ENCODE peak calls at places on chromosomes 12 and 14, in eight cellular contexts. R is uterus; N is aorta; T is sigmoid colon; V is CD8-positive, alpha-beta T cell; A is tibial artery; I is heart left ventricle; L is A673. Y is an unnamed sample.

GRCh38 chr14:54396183-54396492 is 669 bp upstream of the CDKN3 start:
- DNase-seq in R (no peak), N (no peak), T (no peak), V (no peak), A (no peak), I (no peak), L (no peak), Y (no peak)

GRCh38 chr12:11958216-11959091 is 112.3 kb upstream of the BCL2L14 start:
- DNase-seq in R (no peak), N (no peak), T (no peak), V (no peak), A (no peak), I (no peak), L (peak; percentile 42), Y (no peak)

GRCh38 chr12:13173537-13173936 is 23.0 kb upstream of the EMP1 start:
- DNase-seq in R (peak; percentile 69), N (peak; percentile 86), T (peak; percentile 90), V (no peak), A (peak; percentile 85), I (peak; percentile 61), L (no peak), Y (peak; percentile 81)

GRCh38 chr14:68215628-68216027 is 396.0 kb downstream of the RAD51B start:
- DNase-seq in R (no peak), N (no peak), T (no peak), V (no peak), A (no peak), I (no peak), L (no peak), Y (no peak)

GRCh38 chr14:92884410-92884809 is 38.5 kb upstream of the CHGA start:
- DNase-seq in R (no peak), N (no peak), T (no peak), V (no peak), A (no peak), I (no peak), L (no peak), Y (no peak)

GRCh38 chr12:117080707-117081141 is 18.5 kb downstream of the TESC start:
- DNase-seq in R (no peak), N (no peak), T (no peak), V (no peak), A (no peak), I (no peak), L (no peak), Y (no peak)

GRCh38 chr14:97603201-97603600 is 806.0 kb downstream of the VRK1 start:
- DNase-seq in R (no peak), N (no peak), T (no peak), V (peak; percentile 58), A (no peak), I (no peak), L (no peak), Y (no peak)

GRCh38 chr14:105197274-105197673 is 16.2 kb upstream of the NUDT14 start:
- DNase-seq in R (no peak), N (no peak), T (no peak), V (no peak), A (no peak), I (peak; percentile 78), L (no peak), Y (peak; percentile 81)

GRCh38 chr12:3055712-3056467 is 21.3 kb upstream of the TSPAN9 start:
- DNase-seq in R (peak; percentile 48), N (peak; percentile 14), T (no peak), V (no peak), A (no peak), I (no peak), L (no peak), Y (no peak)

GRCh38 chr12:54390176-54390667 is 5.7 kb upstream of the ZNF385A start:
- DNase-seq in R (no peak), N (no peak), T (no peak), V (no peak), A (no peak), I (no peak), L (no peak), Y (peak; percentile 26)

GRCh38 chr12:107461222-107461980 is 224.2 kb upstream of the PWP1 start:
- DNase-seq in R (no peak), N (peak; percentile 51), T (no peak), V (no peak), A (no peak), I (no peak), L (peak; percentile 52), Y (no peak)

GRCh38 chr12:53325539-53326061 is 4.2 kb upstream of the AAAS start:
- DNase-seq in R (peak; percentile 42), N (peak; percentile 76), T (peak; percentile 73), V (peak; percentile 16), A (no peak), I (no peak), L (no peak), Y (peak; percentile 75)

GRCh38 chr12:12376636-12377448 is 20.0 kb downstream of the BORCS5 start:
- DNase-seq in R (no peak), N (no peak), T (no peak), V (no peak), A (no peak), I (no peak), L (peak; percentile 82), Y (no peak)

GRCh38 chr14:72740966-72741835 is 152.7 kb downstream of the DPF3 start:
- DNase-seq in R (no peak), N (no peak), T (no peak), V (no peak), A (no peak), I (no peak), L (no peak), Y (no peak)

GRCh38 chr12:124390442-124391116 is 95.7 kb downstream of the RFLNA start:
- DNase-seq in R (no peak), N (peak; percentile 86), T (peak; percentile 89), V (no peak), A (peak; percentile 78), I (peak; percentile 65), L (no peak), Y (peak; percentile 87)

GRCh38 chr12:6949063-6949594 is 2.0 kb upstream of the PTPN6 start:
- DNase-seq in R (no peak), N (peak; percentile 42), T (no peak), V (no peak), A (no peak), I (peak; percentile 15), L (no peak), Y (no peak)

GRCh38 chr12:105920161-105920684 is 218.5 kb downstream of the NUAK1 start:
- DNase-seq in R (peak; percentile 62), N (no peak), T (no peak), V (no peak), A (no peak), I (peak; percentile 65), L (no peak), Y (peak; percentile 74)

GRCh38 chr14:90968025-90968424 is 92.4 kb downstream of the RPS6KA5 start:
- DNase-seq in R (no peak), N (no peak), T (no peak), V (no peak), A (no peak), I (no peak), L (no peak), Y (no peak)

GRCh38 chr12:11771895-11772502 is 122.5 kb downstream of the ETV6 start:
- DNase-seq in R (no peak), N (no peak), T (no peak), V (no peak), A (no peak), I (no peak), L (no peak), Y (no peak)

GRCh38 chr14:104976198-104977007 is 1.8 kb downstream of the AHNAK2 start:
- DNase-seq in R (peak; percentile 79), N (peak; percentile 91), T (peak; percentile 92), V (peak; percentile 92), A (peak; percentile 75), I (peak; percentile 83), L (peak; percentile 76), Y (peak; percentile 94)

GRCh38 chr12:3251067-3251466 is 173.9 kb downstream of the TSPAN9 start:
- DNase-seq in R (no peak), N (no peak), T (no peak), V (no peak), A (no peak), I (no peak), L (peak; percentile 62), Y (peak; percentile 57)

DNA sequence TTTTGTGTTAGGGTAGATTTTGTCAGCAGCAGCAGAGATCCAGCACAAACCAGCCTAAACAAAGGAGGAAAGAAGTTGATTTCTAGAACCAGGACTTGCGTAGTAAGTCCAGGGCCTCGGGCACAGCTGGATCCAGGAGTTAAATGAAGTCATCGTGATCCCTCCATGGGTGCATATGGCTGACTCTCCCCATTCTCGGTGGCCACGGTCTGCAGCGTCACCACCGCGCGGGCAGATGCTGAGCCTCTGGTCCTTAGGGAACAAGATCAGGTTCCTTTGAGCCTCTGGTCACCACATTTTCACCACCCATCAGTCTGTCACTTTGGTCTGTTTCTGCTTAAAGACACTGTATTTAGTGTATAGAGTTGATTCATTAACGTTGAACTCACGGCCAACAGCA is 14.8 kb upstream of the GALNT9 start:
- DNase-seq in R (no peak), N (no peak), T (no peak), V (no peak), A (no peak), I (no peak), L (no peak), Y (no peak)
- H3K9me3 ChIP-seq in R (no peaks in the 10 kb centered on the region), N (no peaks in the 10 kb centered on the region), T (no peaks in the 10 kb centered on the region), V (no peaks in the 10 kb centered on the region), A (no peaks in the 10 kb centered on the region), I (no peaks in the 10 kb centered on the region), L (no peaks in the 10 kb centered on the region), Y (no peaks in the 10 kb centered on the region)

DNA sequence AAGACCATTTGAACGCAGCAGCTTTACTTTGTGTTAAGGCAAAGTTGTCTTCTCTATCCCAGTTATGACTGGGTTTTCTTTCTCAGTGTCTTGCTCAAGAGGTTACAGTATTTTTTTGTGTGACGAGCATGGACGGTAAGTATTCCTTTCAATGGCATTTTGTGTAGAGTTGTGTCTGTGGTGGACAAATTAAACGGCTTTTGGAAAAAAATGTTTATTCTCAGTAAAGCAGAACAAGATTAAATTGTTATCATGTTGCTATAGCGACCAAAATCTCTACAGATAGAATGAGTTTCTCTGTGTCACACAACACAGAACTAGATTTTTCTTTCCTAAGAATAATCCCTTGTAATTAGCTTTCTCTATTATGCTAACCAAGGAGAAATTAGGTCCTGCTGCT is 417.1 kb downstream of the AEBP2 start:
- DNase-seq in R (no peak), N (no peak), T (no peak), V (no peak), A (no peak), I (no peak), L (peak; percentile 23), Y (no peak)
- H3K4me3 ChIP-seq in R (no peak overlapping the region), N (no peak overlapping the region), T (no peak overlapping the region), V (no peak overlapping the region), A (peak overlapping the region; percentile 39), I (peak overlapping the region; percentile 22), L (no peak overlapping the region), Y (no peak overlapping the region)

DNA sequence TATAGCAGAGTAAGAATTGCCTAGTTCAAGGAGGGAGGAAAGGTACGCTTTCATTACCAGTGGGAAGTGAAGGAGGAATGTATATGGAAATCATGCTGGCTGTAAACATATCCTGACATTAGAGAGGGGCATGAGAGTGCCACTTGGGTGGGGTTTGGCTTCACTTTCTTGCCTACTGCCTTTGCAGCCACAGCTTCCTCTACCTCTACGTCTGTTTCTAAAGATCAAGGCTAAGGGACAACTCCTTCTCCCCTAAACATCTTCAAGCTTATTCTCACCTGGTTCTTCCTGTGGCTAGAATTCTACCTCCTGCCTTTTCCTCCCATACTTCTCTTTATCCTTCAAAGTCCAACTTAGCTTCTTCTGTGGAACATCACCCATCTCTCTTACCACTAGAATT is 58.0 kb downstream of the SUSD6 start:
- DNase-seq in R (no peak), N (no peak), T (no peak), V (no peak), A (no peak), I (no peak), L (no peak), Y (no peak)
- H3K4me1 ChIP-seq in R (peaks cover 20% of the 10 kb centered on the region), N (peaks cover 3% of the 10 kb centered on the region), T (no peaks in the 10 kb centered on the region), V (peaks cover 58% of the 10 kb centered on the region), A (peaks cover 66% of the 10 kb centered on the region), I (peaks cover 91% of the 10 kb centered on the region), L (peaks cover 10% of the 10 kb centered on the region), Y (peaks cover 59% of the 10 kb centered on the region)

GRCh38 chr12:104628338-104629135 is 171.8 kb downstream of the CHST11 start:
- DNase-seq in R (no peak), N (peak; percentile 58), T (no peak), V (no peak), A (no peak), I (no peak), L (no peak), Y (no peak)
- H3K9me3 ChIP-seq in R (no peaks in the 10 kb centered on the region), N (no peaks in the 10 kb centered on the region), T (no peaks in the 10 kb centered on the region), V (no peaks in the 10 kb centered on the region), A (no peaks in the 10 kb centered on the region), I (no peaks in the 10 kb centered on the region), L (no peaks in the 10 kb centered on the region), Y (no peaks in the 10 kb centered on the region)

Y was measured in right cardiac atrium.